ENCODE peak calls at places on chromosomes 3 and 15, in seven cellular contexts. One of them, this sample, is unnamed.

GRCh38 chr3:156691920-156692319 is 17.5 kb downstream of the TIPARP start:
- DNase-seq in Daoy: peak
- DNase-seq in iPS-NIHi11: no peak
- DNase-seq in stimulated activated CD4-positive, alpha-beta T cell treated with anti-CD3 and anti-CD28 coated beads, Interleukin-15, amount 100 ng/mL, for 1 hour: no peak
- DNase-seq in tibial artery: no peak
- DNase-seq in SHP77: no peak
- DNase-seq in adrenal gland: no peak
- DNase-seq in this sample: no peak

GRCh38 chr3:152737021-152737908 is 97.7 kb upstream of the P2RY1 start:
- DNase-seq in Daoy: no peak
- DNase-seq in iPS-NIHi11: no peak
- DNase-seq in stimulated activated CD4-positive, alpha-beta T cell treated with anti-CD3 and anti-CD28 coated beads, Interleukin-15, amount 100 ng/mL, for 1 hour: no peak
- DNase-seq in tibial artery: peak
- DNase-seq in SHP77: no peak
- DNase-seq in adrenal gland: no peak
- DNase-seq in this sample: no peak

GRCh38 chr3:132867526-132867925 is 145.3 kb upstream of the NPHP3 start:
- DNase-seq in Daoy: no peak
- DNase-seq in iPS-NIHi11: no peak
- DNase-seq in stimulated activated CD4-positive, alpha-beta T cell treated with anti-CD3 and anti-CD28 coated beads, Interleukin-15, amount 100 ng/mL, for 1 hour: no peak
- DNase-seq in tibial artery: no peak
- DNase-seq in SHP77: no peak
- DNase-seq in adrenal gland: no peak
- DNase-seq in this sample: no peak

GRCh38 chr3:196969660-196970546 is 1.3 kb upstream of the PIGZ start:
- DNase-seq in Daoy: peak
- DNase-seq in iPS-NIHi11: peak
- DNase-seq in stimulated activated CD4-positive, alpha-beta T cell treated with anti-CD3 and anti-CD28 coated beads, Interleukin-15, amount 100 ng/mL, for 1 hour: peak
- DNase-seq in tibial artery: no peak
- DNase-seq in SHP77: no peak
- DNase-seq in adrenal gland: no peak
- DNase-seq in this sample: peak

GRCh38 chr3:28326458-28326926 is 22.0 kb upstream of the ZCWPW2 start:
- DNase-seq in Daoy: no peak
- DNase-seq in iPS-NIHi11: no peak
- DNase-seq in stimulated activated CD4-positive, alpha-beta T cell treated with anti-CD3 and anti-CD28 coated beads, Interleukin-15, amount 100 ng/mL, for 1 hour: no peak
- DNase-seq in tibial artery: no peak
- DNase-seq in SHP77: no peak
- DNase-seq in adrenal gland: no peak
- DNase-seq in this sample: no peak

GRCh38 chr3:75249005-75249404 is 415.1 kb upstream of the FRG2C start:
- DNase-seq in Daoy: no peak
- DNase-seq in iPS-NIHi11: no peak
- DNase-seq in stimulated activated CD4-positive, alpha-beta T cell treated with anti-CD3 and anti-CD28 coated beads, Interleukin-15, amount 100 ng/mL, for 1 hour: no peak
- DNase-seq in tibial artery: no peak
- DNase-seq in SHP77: no peak
- DNase-seq in adrenal gland: no peak
- DNase-seq in this sample: no peak

GRCh38 chr3:182364723-182365650 is 428.3 kb upstream of the ATP11B start:
- DNase-seq in Daoy: peak
- DNase-seq in iPS-NIHi11: no peak
- DNase-seq in stimulated activated CD4-positive, alpha-beta T cell treated with anti-CD3 and anti-CD28 coated beads, Interleukin-15, amount 100 ng/mL, for 1 hour: no peak
- DNase-seq in tibial artery: no peak
- DNase-seq in SHP77: peak
- DNase-seq in adrenal gland: no peak
- DNase-seq in this sample: no peak

GRCh38 chr3:133547432-133548041 is 25.9 kb upstream of the CDV3 start:
- DNase-seq in Daoy: no peak
- DNase-seq in iPS-NIHi11: no peak
- DNase-seq in stimulated activated CD4-positive, alpha-beta T cell treated with anti-CD3 and anti-CD28 coated beads, Interleukin-15, amount 100 ng/mL, for 1 hour: no peak
- DNase-seq in tibial artery: no peak
- DNase-seq in SHP77: no peak
- DNase-seq in adrenal gland: no peak
- DNase-seq in this sample: no peak

GRCh38 chr3:170701696-170702678 is 116.1 kb upstream of the SLC7A14 start:
- DNase-seq in Daoy: no peak
- DNase-seq in iPS-NIHi11: no peak
- DNase-seq in stimulated activated CD4-positive, alpha-beta T cell treated with anti-CD3 and anti-CD28 coated beads, Interleukin-15, amount 100 ng/mL, for 1 hour: no peak
- DNase-seq in tibial artery: no peak
- DNase-seq in SHP77: no peak
- DNase-seq in adrenal gland: no peak
- DNase-seq in this sample: no peak

GRCh38 chr3:124217542-124217941 is 225.6 kb upstream of the ROPN1 start:
- DNase-seq in Daoy: peak
- DNase-seq in iPS-NIHi11: peak
- DNase-seq in stimulated activated CD4-positive, alpha-beta T cell treated with anti-CD3 and anti-CD28 coated beads, Interleukin-15, amount 100 ng/mL, for 1 hour: no peak
- DNase-seq in tibial artery: peak
- DNase-seq in SHP77: no peak
- DNase-seq in adrenal gland: peak
- DNase-seq in this sample: peak

GRCh38 chr3:148309390-148310035 is 388.2 kb upstream of the AGTR1 start:
- DNase-seq in Daoy: peak
- DNase-seq in iPS-NIHi11: peak
- DNase-seq in stimulated activated CD4-positive, alpha-beta T cell treated with anti-CD3 and anti-CD28 coated beads, Interleukin-15, amount 100 ng/mL, for 1 hour: no peak
- DNase-seq in tibial artery: peak
- DNase-seq in SHP77: peak
- DNase-seq in adrenal gland: peak
- DNase-seq in this sample: peak

GRCh38 chr3:182116386-182116785 is 404.7 kb downstream of the SOX2 start:
- DNase-seq in Daoy: no peak
- DNase-seq in iPS-NIHi11: no peak
- DNase-seq in stimulated activated CD4-positive, alpha-beta T cell treated with anti-CD3 and anti-CD28 coated beads, Interleukin-15, amount 100 ng/mL, for 1 hour: no peak
- DNase-seq in tibial artery: no peak
- DNase-seq in SHP77: no peak
- DNase-seq in adrenal gland: no peak
- DNase-seq in this sample: no peak

GRCh38 chr15:99104788-99105515 is at the start of gene SYNM:
- DNase-seq in Daoy: peak
- DNase-seq in iPS-NIHi11: peak
- DNase-seq in stimulated activated CD4-positive, alpha-beta T cell treated with anti-CD3 and anti-CD28 coated beads, Interleukin-15, amount 100 ng/mL, for 1 hour: no peak
- DNase-seq in tibial artery: peak
- DNase-seq in SHP77: peak
- DNase-seq in adrenal gland: peak
- DNase-seq in this sample: peak

GRCh38 chr15:61700803-61701202 is 359.4 kb downstream of the VPS13C start:
- DNase-seq in Daoy: no peak
- DNase-seq in iPS-NIHi11: no peak
- DNase-seq in stimulated activated CD4-positive, alpha-beta T cell treated with anti-CD3 and anti-CD28 coated beads, Interleukin-15, amount 100 ng/mL, for 1 hour: no peak
- DNase-seq in tibial artery: no peak
- DNase-seq in SHP77: no peak
- DNase-seq in adrenal gland: no peak
- DNase-seq in this sample: no peak

GRCh38 chr15:76678766-76679165 is 226.4 kb downstream of the SCAPER start:
- DNase-seq in Daoy: no peak
- DNase-seq in iPS-NIHi11: no peak
- DNase-seq in stimulated activated CD4-positive, alpha-beta T cell treated with anti-CD3 and anti-CD28 coated beads, Interleukin-15, amount 100 ng/mL, for 1 hour: no peak
- DNase-seq in tibial artery: no peak
- DNase-seq in SHP77: no peak
- DNase-seq in adrenal gland: no peak
- DNase-seq in this sample: peak

GRCh38 chr15:50906954-50907865 is 1.3 kb upstream of the AP4E1 start:
- DNase-seq in Daoy: peak
- DNase-seq in iPS-NIHi11: no peak
- DNase-seq in stimulated activated CD4-positive, alpha-beta T cell treated with anti-CD3 and anti-CD28 coated beads, Interleukin-15, amount 100 ng/mL, for 1 hour: peak
- DNase-seq in tibial artery: no peak
- DNase-seq in SHP77: no peak
- DNase-seq in adrenal gland: no peak
- DNase-seq in this sample: no peak

GRCh38 chr15:85141601-85142185 is 160.0 kb downstream of the PDE8A start:
- DNase-seq in Daoy: peak
- DNase-seq in iPS-NIHi11: no peak
- DNase-seq in stimulated activated CD4-positive, alpha-beta T cell treated with anti-CD3 and anti-CD28 coated beads, Interleukin-15, amount 100 ng/mL, for 1 hour: no peak
- DNase-seq in tibial artery: no peak
- DNase-seq in SHP77: no peak
- DNase-seq in adrenal gland: no peak
- DNase-seq in this sample: no peak